ENCODE peak calls at places on chromosomes 4 and X, in nine cellular contexts. F is adipocyte, S is Karpas-422, E is stomach, G is PC-3, Q is GM23338, T is brain microvascular endothelial cell, A is A549, M is fibroblast of lung. V is an unnamed sample.

GRCh38 chr4:98151145-98151929 is 8.1 kb upstream of the STPG2 start:
- DNase-seq in F (no peak), S (no peak), E (no peak), G (no peak), Q (no peak), T (no peak), A (peak), M (no peak), V (no peak)

GRCh38 chr4:153153339-153153851 is 50.8 kb upstream of the TRIM2 start:
- DNase-seq in F (peak), S (peak), E (peak), G (peak), Q (peak), T (peak), A (peak), M (peak), V (peak)

GRCh38 chr4:137069473-137069872 is 462.8 kb downstream of the PCDH18 start:
- DNase-seq in F (no peak), S (no peak), E (no peak), G (no peak), Q (peak), T (no peak), A (no peak), M (no peak), V (no peak)

GRCh38 chr4:86019906-86020305 is 339.9 kb downstream of the MAPK10 start:
- DNase-seq in F (no peak), S (no peak), E (no peak), G (peak), Q (no peak), T (no peak), A (no peak), M (no peak), V (no peak)

GRCh38 chr4:18020145-18020670 is 1.3 kb downstream of the LCORL start:
- DNase-seq in F (peak), S (peak), E (no peak), G (peak), Q (peak), T (no peak), A (no peak), M (peak), V (peak)

GRCh38 chrX:155065035-155065734 is 5.8 kb downstream of the CMC4 start:
- DNase-seq in F (peak), S (no peak), E (no peak), G (peak), Q (no peak), T (no peak), A (no peak), M (peak), V (peak)

GRCh38 chrX:48792219-48792618 is 5.8 kb downstream of the GATA1 start:
- DNase-seq in F (no peak), S (no peak), E (no peak), G (no peak), Q (no peak), T (no peak), A (no peak), M (no peak), V (no peak)

GRCh38 chr4:140020457-140021361 is 133.3 kb downstream of the MAML3 start:
- DNase-seq in F (peak), S (no peak), E (no peak), G (peak), Q (no peak), T (no peak), A (peak), M (peak), V (peak)

GRCh38 chr4:7375427-7375826 is 59.3 kb downstream of the PSAPL1 start:
- DNase-seq in F (peak), S (no peak), E (no peak), G (no peak), Q (no peak), T (no peak), A (no peak), M (no peak), V (no peak)

GRCh38 chr4:159607824-159608223 is 504.9 kb downstream of the RAPGEF2 start:
- DNase-seq in F (no peak), S (no peak), E (no peak), G (no peak), Q (peak), T (no peak), A (no peak), M (peak), V (no peak)

GRCh38 chr4:150078996-150079581 is 844 bp downstream of the DCLK2 start:
- DNase-seq in F (peak), S (no peak), E (no peak), G (peak), Q (peak), T (peak), A (peak), M (peak), V (peak)

DNA sequence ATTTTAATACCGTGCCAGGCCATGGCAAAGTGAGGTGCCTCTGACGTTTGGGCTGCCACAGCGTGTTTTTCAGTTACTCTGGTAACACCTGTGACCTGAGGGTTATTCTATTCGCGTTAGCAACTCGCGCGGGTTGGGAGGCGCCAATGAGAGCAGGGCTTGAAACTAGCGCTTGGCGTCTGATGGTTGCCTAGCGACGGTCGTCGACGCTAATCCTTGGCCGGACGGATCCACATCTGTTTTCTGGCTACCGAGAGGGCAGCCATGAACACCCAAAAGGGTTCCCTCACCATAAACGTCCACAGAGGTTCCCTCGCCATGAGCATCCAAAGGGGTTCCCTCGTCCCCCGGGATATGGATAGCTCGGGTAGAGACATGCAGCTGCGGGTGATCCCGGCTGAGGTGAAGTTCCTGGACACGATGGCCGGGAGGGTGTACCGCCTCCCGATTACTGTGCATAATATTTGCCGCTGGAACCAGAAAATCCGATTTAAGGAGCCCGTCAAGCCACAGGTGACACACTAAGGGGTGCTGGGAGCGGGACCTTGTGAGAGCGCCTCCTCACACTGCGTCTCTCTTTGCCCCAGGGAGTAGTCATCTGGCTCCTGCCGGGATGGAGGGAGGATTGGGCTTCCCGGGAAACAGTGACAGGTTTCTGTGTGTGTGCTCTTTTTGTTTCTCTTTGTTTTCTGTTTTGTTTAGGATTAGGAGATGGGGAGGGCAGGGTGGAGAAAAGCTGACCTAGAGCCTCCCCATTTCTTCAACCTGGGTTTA is at the start of gene CFAP47:
- DNase-seq in F (no peak), S (no peak), E (peak), G (peak), Q (peak), T (no peak), A (peak), M (no peak), V (no peak)
- H3K4me3 ChIP-seq in F (no peak), S (no peak), E (peak), G (peak), Q (peak), T (no peak), A (peak), M (no peak), V (no peak)

GRCh38 chr4:80184791-80185756 is 12.2 kb upstream of the PRDM8 start:
- DNase-seq in F (no peak), S (no peak), E (no peak), G (peak), Q (peak), T (no peak), A (no peak), M (peak), V (peak)

GRCh38 chr4:80184053-80184790 is 13.1 kb upstream of the PRDM8 start:
- DNase-seq in F (peak), S (peak), E (peak), G (peak), Q (peak), T (peak), A (peak), M (peak), V (peak)

GRCh38 chr4:80185787-80186548 is 11.3 kb upstream of the PRDM8 start:
- DNase-seq in F (no peak), S (no peak), E (no peak), G (no peak), Q (peak), T (no peak), A (no peak), M (peak), V (no peak)

GRCh38 chr4:80182237-80182866 is 15.0 kb upstream of the PRDM8 start:
- DNase-seq in F (no peak), S (no peak), E (no peak), G (no peak), Q (no peak), T (no peak), A (no peak), M (no peak), V (no peak)

GRCh38 chr4:80183196-80184052 is 13.9 kb upstream of the PRDM8 start:
- DNase-seq in F (no peak), S (no peak), E (no peak), G (no peak), Q (peak), T (no peak), A (no peak), M (peak), V (peak)
- H3K4me3 ChIP-seq in F (peak), S (no peak), E (peak), G (peak), Q (peak), T (peak), A (peak), M (peak), V (peak)

DNA sequence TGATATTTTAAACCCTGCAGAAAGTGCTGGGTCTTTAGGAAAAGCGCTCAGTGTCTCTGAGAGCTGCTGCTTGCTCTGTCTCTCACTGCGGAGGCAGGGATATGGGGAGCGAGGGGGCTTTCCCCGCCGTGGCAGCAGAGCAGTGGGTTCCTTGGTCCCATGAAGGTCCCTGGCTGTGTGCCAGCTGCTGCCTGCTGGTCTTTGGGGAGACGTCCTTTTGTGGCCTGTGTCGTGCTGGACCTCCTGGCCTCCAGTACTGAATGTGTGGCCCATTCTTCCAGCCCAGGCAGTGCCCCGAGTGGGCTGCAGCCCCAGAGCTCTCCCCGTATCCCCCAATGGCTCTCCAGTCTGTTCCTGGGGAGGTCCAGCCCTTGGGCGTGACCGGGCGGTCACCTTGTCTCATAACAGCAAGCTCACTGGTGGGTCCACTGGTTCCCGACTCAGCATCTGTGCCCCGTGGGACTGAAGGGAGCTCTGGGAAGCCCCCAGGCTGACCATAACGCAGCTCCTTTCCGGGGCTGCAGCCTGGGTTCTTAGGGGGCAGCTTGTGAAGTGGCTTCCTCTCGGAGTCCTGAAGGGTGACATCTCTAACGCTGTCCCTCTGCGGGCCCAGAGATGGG is 115.6 kb downstream of the SMIM20 start:
- DNase-seq in F (no peak), S (no peak), E (no peak), G (no peak), Q (no peak), T (no peak), A (no peak), M (no peak), V (no peak)
- H3K4me3 ChIP-seq in F (no peak), S (peak), E (no peak), G (no peak), Q (peak), T (no peak), A (no peak), M (no peak), V (no peak)

DNA sequence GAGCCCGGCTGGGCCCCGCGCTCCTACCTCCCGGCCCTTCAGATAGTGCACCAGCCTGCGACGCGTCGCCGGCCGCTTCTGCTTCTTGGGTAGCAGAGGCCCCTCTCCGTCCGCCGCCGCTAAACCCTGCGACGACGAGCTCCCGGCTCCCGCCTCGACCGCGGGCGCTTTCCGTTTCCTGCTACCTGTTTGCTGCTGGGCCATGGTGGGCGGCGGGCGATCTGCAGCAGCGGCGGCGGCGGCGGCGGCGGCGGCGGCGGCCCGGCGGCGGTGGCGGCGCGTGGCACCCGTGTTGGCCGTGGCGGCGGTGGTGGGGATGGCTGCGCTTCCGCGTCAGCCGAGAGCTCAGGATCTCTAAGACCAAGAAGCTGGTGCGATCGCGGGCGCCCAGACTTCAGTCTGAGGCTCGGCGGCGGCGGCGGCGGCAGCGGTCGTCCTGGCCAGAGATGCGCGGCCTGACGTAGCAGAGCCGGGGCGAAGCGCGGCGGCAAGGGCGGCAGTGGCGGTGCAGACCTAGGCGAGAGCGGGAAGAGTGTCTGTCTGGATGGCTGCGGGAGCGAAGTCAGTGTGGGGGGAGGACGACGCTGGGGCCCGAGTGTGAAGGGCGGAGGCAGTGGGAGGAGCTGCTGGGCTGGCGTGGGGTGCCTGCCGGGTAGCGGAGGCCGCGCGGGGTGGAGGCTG is at the start of gene DCAF12L2:
- DNase-seq in F (peak), S (no peak), E (no peak), G (no peak), Q (peak), T (no peak), A (peak), M (no peak), V (no peak)
- H3K4me3 ChIP-seq in F (peak), S (no peak), E (peak), G (peak), Q (peak), T (no peak), A (peak), M (no peak), V (no peak)

DNA sequence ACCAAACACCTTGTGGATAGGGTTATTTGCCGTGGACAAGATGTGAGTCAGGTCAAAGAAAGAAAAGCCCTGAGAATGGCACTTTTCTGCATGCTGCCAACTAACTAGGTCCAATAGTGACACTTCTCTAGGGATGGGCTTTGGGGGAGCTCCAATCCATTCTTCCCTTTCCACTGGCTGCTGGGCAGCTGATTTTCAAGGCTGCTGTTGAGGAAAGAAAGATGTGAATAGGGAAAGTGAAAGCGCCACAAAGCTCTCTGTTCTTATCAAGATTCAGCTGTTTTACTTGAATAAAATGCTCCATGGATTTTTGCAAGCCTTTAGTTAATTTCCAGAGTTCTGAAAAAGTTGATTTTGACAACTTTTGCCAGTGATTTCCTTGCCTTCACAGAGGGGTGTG is 244.2 kb upstream of the F9 start:
- DNase-seq in F (no peak), S (no peak), E (no peak), G (no peak), Q (no peak), T (no peak), A (no peak), M (no peak), V (no peak)
- H3K4me3 ChIP-seq in F (no peak), S (no peak), E (no peak), G (no peak), Q (no peak), T (no peak), A (no peak), M (no peak), V (no peak)

GRCh38 chr4:12304912-12305311 is 876.2 kb upstream of the HS3ST1 start:
- DNase-seq in F (no peak), S (no peak), E (no peak), G (no peak), Q (peak), T (no peak), A (no peak), M (no peak), V (no peak)
- H3K4me3 ChIP-seq in F (no peak), S (no peak), E (no peak), G (no peak), Q (no peak), T (no peak), A (no peak), M (no peak), V (no peak)

GRCh38 chrX:103533428-103534216 is 14.3 kb upstream of the RAB40A start:
- DNase-seq in F (peak), S (peak), E (peak), G (peak), Q (peak), T (peak), A (peak), M (peak), V (peak)
- H3K4me3 ChIP-seq in F (peak), S (no peak), E (peak), G (peak), Q (peak), T (peak), A (peak), M (peak), V (peak)

DNA sequence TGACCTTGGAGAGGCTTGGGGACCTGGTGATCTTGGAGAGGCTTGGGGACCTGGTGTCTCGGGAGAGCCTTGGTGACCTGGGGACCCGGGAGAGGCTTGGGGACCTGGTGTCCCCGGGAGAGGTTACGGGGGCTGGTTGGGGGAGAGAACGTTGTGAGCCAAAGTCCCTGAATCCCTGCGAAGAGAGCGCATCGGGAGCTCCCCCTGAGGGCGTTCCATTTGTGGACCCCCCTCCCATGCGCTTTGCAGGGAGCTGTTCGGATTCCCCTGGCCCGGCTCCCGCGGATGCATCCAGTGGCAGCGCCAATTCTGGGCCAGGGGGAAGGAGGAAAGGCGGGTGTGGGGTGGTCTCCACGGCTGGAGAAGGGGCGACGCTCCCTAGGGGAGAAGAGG is 13.3 kb downstream of the SHOX start:
- DNase-seq in F (no peak), S (no peak), E (no peak), G (no peak), Q (peak), T (no peak), A (no peak), M (no peak), V (no peak)
- H3K4me3 ChIP-seq in F (no peak), S (no peak), E (no peak), G (no peak), Q (peak), T (no peak), A (no peak), M (no peak), V (no peak)

DNA sequence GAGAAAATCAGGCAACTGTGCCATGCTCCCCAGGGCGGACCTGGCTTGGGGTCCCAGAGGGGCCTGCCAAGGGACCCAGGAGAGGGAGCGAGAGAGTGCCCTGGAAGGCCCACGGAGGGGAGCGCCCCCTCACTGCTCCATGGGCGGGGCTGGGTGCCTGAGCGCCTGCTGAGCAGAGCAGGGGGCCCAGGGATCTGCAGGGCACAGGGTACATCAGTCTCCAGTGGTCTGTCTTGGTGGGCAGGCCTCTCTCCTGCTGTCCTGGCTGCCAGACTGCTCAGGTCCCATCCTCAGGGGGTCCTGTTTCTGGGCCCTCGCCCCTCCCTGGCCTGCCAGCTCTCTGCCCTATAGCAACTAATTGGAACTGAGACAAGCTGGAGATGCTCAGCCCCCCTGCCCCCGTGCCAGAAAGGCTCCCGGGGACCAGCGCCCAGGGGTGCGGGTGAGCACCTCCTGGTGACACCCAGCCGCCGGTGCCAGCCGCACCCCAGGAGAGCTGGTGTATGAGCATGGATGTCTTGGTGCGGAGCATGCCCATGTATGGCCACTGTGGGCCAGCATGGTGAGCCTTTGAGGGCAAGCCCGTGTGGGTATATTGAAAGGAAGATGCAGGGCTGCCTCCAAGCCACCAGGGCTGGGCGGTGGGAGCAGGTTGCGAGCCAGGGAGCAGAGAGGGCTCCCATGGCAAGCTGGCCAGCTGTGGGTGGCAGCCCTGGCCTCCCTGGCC is 1.3 kb downstream of the BGN start:
- DNase-seq in F (no peak), S (no peak), E (no peak), G (no peak), Q (no peak), T (no peak), A (no peak), M (no peak), V (no peak)
- H3K4me3 ChIP-seq in F (peak), S (no peak), E (no peak), G (no peak), Q (no peak), T (peak), A (no peak), M (peak), V (peak)

GRCh38 chr4:69830529-69831269 is 29.2 kb downstream of the SULT1E1 start:
- DNase-seq in F (peak), S (no peak), E (peak), G (peak), Q (peak), T (peak), A (peak), M (peak), V (no peak)
- H3K4me3 ChIP-seq in F (no peak), S (no peak), E (no peak), G (peak), Q (no peak), T (no peak), A (no peak), M (no peak), V (no peak)

V was measured in fibroblast of villous mesenchyme.